ENCODE peak calls at places on chromosomes 11 and 22, in four cellular contexts. One of them, this sample, is unnamed.

GRCh38 chr22:39183991-39184585 is 31.6 kb upstream of the CBX7 start:
- DNase-seq in IMR-90: peak; percentile 63
- DNase-seq in K562: peak; percentile 39
- DNase-seq in SK-N-SH: no peak
- DNase-seq in this sample: peak; percentile 65

GRCh38 chr22:45804319-45804985 is 132.8 kb downstream of the ATXN10 start:
- DNase-seq in IMR-90: no peak
- DNase-seq in K562: no peak
- DNase-seq in SK-N-SH: no peak
- DNase-seq in this sample: no peak

GRCh38 chr22:33859311-33859710 is 61.0 kb downstream of the LARGE1 start:
- DNase-seq in IMR-90: no peak
- DNase-seq in K562: no peak
- DNase-seq in SK-N-SH: no peak
- DNase-seq in this sample: no peak

GRCh38 chr11:119288219-119288618 is 28.7 kb downstream of the MCAM start:
- DNase-seq in IMR-90: no peak
- DNase-seq in K562: no peak
- DNase-seq in SK-N-SH: no peak
- DNase-seq in this sample: no peak

GRCh38 chr22:38353701-38354100 is 36.5 kb upstream of the CSNK1E start:
- DNase-seq in IMR-90: no peak
- DNase-seq in K562: no peak
- DNase-seq in SK-N-SH: no peak
- DNase-seq in this sample: no peak

GRCh38 chr11:106608677-106609076 is 409.6 kb downstream of the GUCY1A2 start:
- DNase-seq in IMR-90: peak; percentile 69
- DNase-seq in K562: no peak
- DNase-seq in SK-N-SH: no peak
- DNase-seq in this sample: no peak

GRCh38 chr11:38446336-38446735 is 1848.3 kb upstream of the RAG2 start:
- DNase-seq in IMR-90: no peak
- DNase-seq in K562: no peak
- DNase-seq in SK-N-SH: no peak
- DNase-seq in this sample: no peak

GRCh38 chr22:48605856-48606255 is 1221.8 kb downstream of the BRD1 start:
- DNase-seq in IMR-90: no peak
- DNase-seq in K562: no peak
- DNase-seq in SK-N-SH: no peak
- DNase-seq in this sample: peak; percentile 38

GRCh38 chr11:118437736-118438125 is 1.4 kb downstream of the KMT2A start:
- DNase-seq in IMR-90: peak; percentile 13
- DNase-seq in K562: peak; percentile 54
- DNase-seq in SK-N-SH: peak; percentile 37
- DNase-seq in this sample: peak; percentile 51

GRCh38 chr11:62705880-62706831 is 1.1 kb downstream of the BSCL2 start:
- DNase-seq in IMR-90: peak; percentile 91
- DNase-seq in K562: peak; percentile 96
- DNase-seq in SK-N-SH: peak; percentile 97
- DNase-seq in this sample: peak; percentile 83

GRCh38 chr11:64085915-64086262 is 50.2 kb downstream of the FLRT1 start:
- DNase-seq in IMR-90: no peak
- DNase-seq in K562: no peak
- DNase-seq in SK-N-SH: peak; percentile 75
- DNase-seq in this sample: no peak

GRCh38 chr11:11978098-11978637 is 30.3 kb downstream of the DKK3 start:
- DNase-seq in IMR-90: no peak
- DNase-seq in K562: no peak
- DNase-seq in SK-N-SH: no peak
- DNase-seq in this sample: no peak

GRCh38 chr11:74720596-74721478 is 10.4 kb downstream of the CHRDL2 start:
- DNase-seq in IMR-90: peak; percentile 89
- DNase-seq in K562: no peak
- DNase-seq in SK-N-SH: no peak
- DNase-seq in this sample: no peak

GRCh38 chr11:73321342-73322110 is 13.4 kb downstream of the ARHGEF17 start:
- DNase-seq in IMR-90: peak; percentile 84
- DNase-seq in K562: no peak
- DNase-seq in SK-N-SH: peak; percentile 89
- DNase-seq in this sample: no peak

GRCh38 chr11:133705873-133706272 is 139.4 kb downstream of the SPATA19 start:
- DNase-seq in IMR-90: no peak
- DNase-seq in K562: no peak
- DNase-seq in SK-N-SH: no peak
- DNase-seq in this sample: no peak

GRCh38 chr11:116062526-116063171 is 558.4 kb upstream of the CADM1 start:
- DNase-seq in IMR-90: no peak
- DNase-seq in K562: peak; percentile 19
- DNase-seq in SK-N-SH: peak; percentile 55
- DNase-seq in this sample: no peak

GRCh38 chr11:75174781-75175370 is 24.0 kb downstream of the SLCO2B1 start:
- DNase-seq in IMR-90: peak; percentile 34
- DNase-seq in K562: no peak
- DNase-seq in SK-N-SH: no peak
- DNase-seq in this sample: no peak

GRCh38 chr11:10926801-10927200 is 68.9 kb upstream of the ZBED5 start:
- DNase-seq in IMR-90: peak; percentile 35
- DNase-seq in K562: no peak
- DNase-seq in SK-N-SH: no peak
- DNase-seq in this sample: no peak

GRCh38 chr11:95671768-95672167 is 117.8 kb downstream of the FAM76B start:
- DNase-seq in IMR-90: peak; percentile 45
- DNase-seq in K562: no peak
- DNase-seq in SK-N-SH: no peak
- DNase-seq in this sample: no peak

GRCh38 chr11:76604652-76605241 is 65.8 kb downstream of the LRRC32 start:
- DNase-seq in IMR-90: peak; percentile 76
- DNase-seq in K562: no peak
- DNase-seq in SK-N-SH: peak; percentile 55
- DNase-seq in this sample: no peak

GRCh38 chr22:33803371-33803770 is 116.9 kb downstream of the LARGE1 start:
- DNase-seq in IMR-90: peak; percentile 98
- DNase-seq in K562: no peak
- DNase-seq in SK-N-SH: no peak
- DNase-seq in this sample: no peak

GRCh38 chr11:15236514-15236913 is 121.8 kb downstream of the INSC start:
- DNase-seq in IMR-90: no peak
- DNase-seq in K562: no peak
- DNase-seq in SK-N-SH: no peak
- DNase-seq in this sample: no peak

GRCh38 chr11:35144103-35144741 is 5.3 kb downstream of the CD44 start:
- DNase-seq in IMR-90: peak; percentile 84
- DNase-seq in K562: no peak
- DNase-seq in SK-N-SH: no peak
- DNase-seq in this sample: no peak

GRCh38 chr11:61054513-61054912 is 47.8 kb upstream of the CD5 start:
- DNase-seq in IMR-90: no peak
- DNase-seq in K562: no peak
- DNase-seq in SK-N-SH: no peak
- DNase-seq in this sample: no peak

GRCh38 chr22:46738642-46738960 is 549 bp upstream of the CERK start:
- DNase-seq in IMR-90: no peak
- DNase-seq in K562: no peak
- DNase-seq in SK-N-SH: no peak
- DNase-seq in this sample: peak; percentile 30

GRCh38 chr22:24133187-24133965 is 47.9 kb upstream of the SUSD2 start:
- DNase-seq in IMR-90: peak; percentile 41
- DNase-seq in K562: no peak
- DNase-seq in SK-N-SH: no peak
- DNase-seq in this sample: no peak
- TF ChIP-seq MXI1 in IMR-90: no peak
- TF ChIP-seq MXI1 in K562: no peak
- TF ChIP-seq MXI1 in SK-N-SH: no peak
- TF ChIP-seq MXI1 in this sample: no peak

DNA sequence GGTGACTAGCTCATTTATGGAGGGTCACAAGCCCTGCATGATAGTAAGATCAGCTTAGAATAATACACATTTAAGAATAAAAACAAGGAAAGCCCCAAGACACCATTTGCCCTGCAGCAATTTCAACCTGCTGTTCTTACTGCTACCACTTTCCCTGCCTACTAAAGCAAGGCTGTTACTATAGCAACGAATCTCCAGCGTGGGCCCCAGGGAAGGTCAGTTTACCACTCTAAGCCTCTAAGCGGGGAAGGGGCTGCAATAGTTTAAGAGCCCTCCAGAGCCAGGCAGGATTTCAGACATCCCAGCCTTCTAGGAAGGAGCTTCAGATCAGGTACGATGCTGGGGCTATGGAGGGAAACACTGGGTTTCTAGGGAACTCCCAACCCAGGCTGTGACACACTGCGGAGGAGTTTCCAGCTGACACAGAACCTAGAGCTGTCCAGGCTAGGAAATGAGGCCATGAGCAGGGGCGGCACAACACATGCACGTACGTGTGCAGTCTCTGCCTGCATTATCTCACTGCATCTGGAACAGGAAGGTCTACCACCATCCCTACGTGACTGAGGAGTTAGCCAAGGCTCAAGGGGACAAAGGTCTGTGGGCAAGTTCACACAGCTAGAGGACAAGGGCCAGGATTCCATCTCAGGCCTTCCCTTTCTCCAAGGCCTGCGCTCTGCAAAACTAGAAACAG is 20.5 kb downstream of the HPS4 start:
- DNase-seq in IMR-90: peak; percentile 19
- DNase-seq in K562: no peak
- DNase-seq in SK-N-SH: no peak
- DNase-seq in this sample: no peak
- TF ChIP-seq MXI1 in IMR-90: no peak
- TF ChIP-seq MXI1 in K562: no peak
- TF ChIP-seq MXI1 in SK-N-SH: no peak
- TF ChIP-seq MXI1 in this sample: no peak

DNA sequence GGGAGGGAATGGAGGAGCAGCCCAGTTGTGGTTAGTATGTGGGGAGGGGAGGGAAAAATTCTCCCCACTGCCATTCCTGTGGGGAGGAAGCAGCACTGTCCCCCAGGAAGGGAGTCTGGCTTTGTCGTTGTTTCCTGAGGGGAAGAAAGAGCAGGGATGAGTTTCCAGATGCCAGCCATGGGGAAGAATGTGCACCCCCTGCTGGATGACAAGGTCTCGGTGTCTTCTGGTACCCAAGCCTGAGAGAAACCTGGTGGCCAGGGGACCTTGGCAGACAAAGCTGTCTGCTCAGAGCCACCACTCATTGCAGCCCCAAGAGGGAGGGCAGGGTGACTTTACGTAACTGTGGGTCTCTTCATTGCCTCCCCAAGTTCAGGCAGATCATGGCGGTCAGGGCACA is 81.3 kb upstream of the CD82 start:
- DNase-seq in IMR-90: peak; percentile 5
- DNase-seq in K562: peak; percentile 40
- DNase-seq in SK-N-SH: peak; percentile 68
- DNase-seq in this sample: peak; percentile 16
- TF ChIP-seq MXI1 in IMR-90: no peak
- TF ChIP-seq MXI1 in K562: no peak
- TF ChIP-seq MXI1 in SK-N-SH: no peak
- TF ChIP-seq MXI1 in this sample: no peak

GRCh38 chr11:47107709-47108108 is 69.0 kb downstream of the ARFGAP2 start:
- DNase-seq in IMR-90: no peak
- DNase-seq in K562: no peak
- DNase-seq in SK-N-SH: no peak
- DNase-seq in this sample: no peak

GRCh38 chr11:47105974-47106373 is 70.7 kb downstream of the ARFGAP2 start:
- DNase-seq in IMR-90: no peak
- DNase-seq in K562: no peak
- DNase-seq in SK-N-SH: no peak
- DNase-seq in this sample: no peak

GRCh38 chr11:47108214-47108613 is 68.5 kb downstream of the ARFGAP2 start:
- DNase-seq in IMR-90: peak; percentile 16
- DNase-seq in K562: no peak
- DNase-seq in SK-N-SH: no peak
- DNase-seq in this sample: no peak

GRCh38 chr11:47105541-47105940 is 71.1 kb downstream of the ARFGAP2 start:
- DNase-seq in IMR-90: no peak
- DNase-seq in K562: no peak
- DNase-seq in SK-N-SH: no peak
- DNase-seq in this sample: no peak

GRCh38 chr11:47106839-47107520 is 69.7 kb downstream of the ARFGAP2 start:
- DNase-seq in IMR-90: no peak
- DNase-seq in K562: no peak
- DNase-seq in SK-N-SH: no peak
- DNase-seq in this sample: no peak
- TF ChIP-seq MXI1 in IMR-90: no peak
- TF ChIP-seq MXI1 in K562: no peak
- TF ChIP-seq MXI1 in SK-N-SH: no peak
- TF ChIP-seq MXI1 in this sample: no peak

GRCh38 chr11:2686360-2687222 is 13.2 kb downstream of the KCNQ1OT1 start:
- DNase-seq in IMR-90: no peak
- DNase-seq in K562: no peak
- DNase-seq in SK-N-SH: no peak
- DNase-seq in this sample: no peak
- TF ChIP-seq MXI1 in IMR-90: no peak
- TF ChIP-seq MXI1 in K562: no peak
- TF ChIP-seq MXI1 in SK-N-SH: no peak
- TF ChIP-seq MXI1 in this sample: no peak

GRCh38 chr22:43094085-43094484 is 4.9 kb upstream of the TTLL1 start:
- DNase-seq in IMR-90: peak; percentile 18
- DNase-seq in K562: no peak
- DNase-seq in SK-N-SH: no peak
- DNase-seq in this sample: peak; percentile 78
- TF ChIP-seq MXI1 in IMR-90: no peak
- TF ChIP-seq MXI1 in K562: no peak
- TF ChIP-seq MXI1 in SK-N-SH: no peak
- TF ChIP-seq MXI1 in this sample: no peak

DNA sequence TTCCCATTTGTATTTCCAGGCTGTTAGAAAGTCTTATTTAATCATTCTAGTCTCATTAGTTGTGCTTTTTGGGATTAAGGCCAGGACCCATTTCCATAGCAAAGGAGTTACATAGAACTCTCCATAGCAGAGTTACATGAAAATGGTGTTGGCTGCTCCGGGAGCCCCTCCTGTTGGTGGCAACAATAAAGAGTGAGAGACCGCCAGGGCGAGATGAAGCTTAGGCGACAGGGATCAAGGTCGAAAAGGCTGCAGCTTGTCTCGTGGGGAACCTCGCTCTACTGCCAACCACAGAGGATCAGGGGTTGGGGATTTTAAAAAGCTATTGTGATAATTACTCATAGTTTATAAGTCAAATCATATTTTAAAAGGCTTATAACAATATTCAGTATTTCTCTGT is 58.4 kb downstream of the GRIK4 start:
- DNase-seq in IMR-90: no peak
- DNase-seq in K562: no peak
- DNase-seq in SK-N-SH: no peak
- DNase-seq in this sample: peak; percentile 7
- TF ChIP-seq MXI1 in IMR-90: no peak
- TF ChIP-seq MXI1 in K562: no peak
- TF ChIP-seq MXI1 in SK-N-SH: no peak
- TF ChIP-seq MXI1 in this sample: no peak

DNA sequence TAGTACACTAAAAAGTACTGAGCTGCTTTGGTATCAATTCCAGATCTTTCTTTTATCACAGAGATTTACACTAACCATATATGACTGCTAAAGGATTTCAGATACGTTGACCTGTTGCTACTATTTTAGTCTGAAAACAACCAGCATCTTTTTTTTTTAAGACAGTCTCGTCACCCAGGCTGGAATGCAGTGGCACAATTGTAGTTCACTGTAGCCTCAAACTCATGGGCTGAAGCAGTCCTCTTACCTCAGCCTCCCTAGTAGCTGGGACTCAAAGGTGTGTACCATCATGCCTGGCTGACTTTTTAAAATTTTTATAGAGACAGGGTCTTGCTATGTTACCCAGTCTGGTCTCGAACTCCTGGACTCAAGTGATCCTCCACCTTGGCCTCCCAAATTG is 24.2 kb upstream of the L3MBTL2 start:
- DNase-seq in IMR-90: no peak
- DNase-seq in K562: no peak
- DNase-seq in SK-N-SH: no peak
- DNase-seq in this sample: no peak
- TF ChIP-seq MXI1 in IMR-90: no peak
- TF ChIP-seq MXI1 in K562: no peak
- TF ChIP-seq MXI1 in SK-N-SH: no peak
- TF ChIP-seq MXI1 in this sample: no peak

This sample was measured in HepG2.